ENCODE peak calls at places on chromosomes 6 and 20, in ten cellular contexts. G is H54; D is occipital lobe; E is Peyer's patch; R is lung; M is neural progenitor cell; L is stromal cell of bone marrow; I is stimulated activated CD4-positive, alpha-beta T cell treated with anti-CD3 and anti-CD28 coated beads, Interleukin-15, amount 100 ng/mL, for 24 hours; C is T-helper 2 cell; Y is SK-N-SH. F is an unnamed sample.

GRCh38 chr6:10425973-10426780 is 11.3 kb upstream of the TFAP2A start:
- DNase-seq in D (no peak), M (peak), C (no peak), G (no peak), E (no peak), L (no peak), R (no peak), I (no peak), Y (peak), F (no peak)

GRCh38 chr6:31037169-31037568 is 26.9 kb downstream of the MUC22 start:
- DNase-seq in D (no peak), Y (no peak), I (no peak), M (no peak), G (no peak), L (peak), E (no peak), R (no peak), C (no peak), F (no peak)

GRCh38 chr6:170056329-170056728 is 234.5 kb downstream of the DLL1 start:
- DNase-seq in L (no peak), I (no peak), E (no peak), G (no peak), R (no peak), C (no peak), D (no peak), Y (no peak), M (no peak), F (no peak)

GRCh38 chr6:24549674-24550418 is 55.1 kb downstream of the ALDH5A1 start:
- DNase-seq in E (no peak), Y (no peak), R (no peak), I (no peak), M (no peak), D (no peak), L (no peak), G (no peak), C (no peak), F (no peak)

GRCh38 chr20:52201395-52201794 is 9.8 kb upstream of the ZFP64 start:
- DNase-seq in D (no peak), M (no peak), G (no peak), Y (no peak), L (no peak), R (no peak), E (no peak), I (no peak), C (no peak), F (no peak)

GRCh38 chr6:7106215-7106751 is 1.5 kb upstream of the RREB1 start:
- DNase-seq in I (no peak), R (no peak), D (no peak), G (no peak), L (no peak), Y (no peak), E (no peak), C (no peak), M (peak), F (no peak)

GRCh38 chr20:57399587-57400261 is 8.5 kb downstream of the RBM38 start:
- DNase-seq in I (peak), M (no peak), D (no peak), R (no peak), G (no peak), C (no peak), E (peak), L (no peak), Y (no peak), F (no peak)

GRCh38 chr20:46293084-46293483 is 15.2 kb downstream of the CDH22 start:
- DNase-seq in L (peak), I (no peak), E (no peak), G (peak), Y (no peak), D (no peak), M (peak), R (no peak), C (no peak), F (no peak)

GRCh38 chr6:7727150-7727950 is 1.5 kb downstream of the BMP6 start:
- DNase-seq in R (no peak), E (no peak), C (no peak), L (no peak), I (peak), Y (peak), M (peak), G (no peak), D (no peak), F (peak)

GRCh38 chr6:109770047-109770446 is 79.0 kb downstream of the FIG4 start:
- DNase-seq in I (no peak), Y (no peak), E (no peak), D (no peak), L (no peak), R (no peak), C (no peak), M (no peak), G (no peak), F (no peak)

GRCh38 chr6:14876778-14877613 is 368.9 kb upstream of the JARID2 start:
- DNase-seq in I (peak), M (no peak), Y (no peak), C (peak), R (no peak), E (no peak), G (peak), L (peak), D (no peak), F (no peak)

GRCh38 chr20:58225490-58226200 is 2.8 kb downstream of the ANKRD60 start:
- DNase-seq in E (no peak), R (no peak), C (no peak), G (no peak), Y (no peak), M (no peak), D (no peak), L (no peak), I (no peak), F (no peak)

GRCh38 chr6:35428421-35429149 is 23.6 kb upstream of the FANCE start:
- DNase-seq in R (no peak), C (no peak), L (no peak), E (no peak), Y (no peak), M (no peak), I (no peak), D (no peak), G (no peak), F (no peak)

GRCh38 chr20:3753098-3753497 is 14.5 kb downstream of the ADISSP start:
- DNase-seq in C (no peak), L (peak), I (peak), E (peak), D (no peak), Y (peak), R (no peak), M (peak), G (peak), F (peak)

GRCh38 chr6:43608310-43608763 is 20.7 kb downstream of the GTPBP2 start:
- DNase-seq in C (peak), M (peak), G (peak), D (peak), E (peak), R (peak), Y (peak), L (peak), I (peak), F (peak)

GRCh38 chr6:134510920-134511319 is 193.0 kb upstream of the SGK1 start:
- DNase-seq in C (no peak), E (no peak), I (no peak), Y (no peak), G (no peak), R (no peak), M (no peak), D (no peak), L (no peak), F (no peak)

GRCh38 chr6:20198764-20199174 is 13.5 kb downstream of the MBOAT1 start:
- DNase-seq in I (no peak), C (no peak), Y (no peak), L (no peak), R (no peak), G (no peak), D (no peak), E (no peak), M (no peak), F (no peak)